ENCODE peak calls at places on chromosomes 2 and 18, in ten cellular contexts. M is K562, X is PC-9, T is dorsolateral prefrontal cortex, A is neural crest cell, K is natural killer cell, W is GM10248, R is adrenal gland, B is kidney epithelial cell, O is tibial artery. C is an unnamed sample.

GRCh38 chr2:86038291-86039081 is 67.2 kb downstream of the POLR1A start:
- DNase-seq in O (peak; percentile 64), K (peak; percentile 65), T (no peak), B (peak; percentile 91), W (no peak), M (no peak), A (no peak), X (no peak), R (no peak), C (peak; percentile 84)

GRCh38 chr2:43097650-43098049 is 128.8 kb downstream of the ZFP36L2 start:
- DNase-seq in R (no peak), X (no peak), T (no peak), B (no peak), K (no peak), W (no peak), O (no peak), A (no peak), M (no peak), C (no peak)

GRCh38 chr2:240469239-240469636 is 33.8 kb downstream of the GPC1 start:
- DNase-seq in A (peak; percentile 3), K (peak; percentile 11), R (peak; percentile 49), X (peak; percentile 15), M (no peak), O (no peak), B (no peak), W (no peak), T (no peak), C (no peak)

GRCh38 chr2:221318751-221319150 is 253.4 kb downstream of the EPHA4 start:
- DNase-seq in T (no peak), O (no peak), W (no peak), M (no peak), R (no peak), A (no peak), K (no peak), X (no peak), B (no peak), C (no peak)

GRCh38 chr18:12422936-12423335 is 15.2 kb downstream of the PRELID3A start:
- DNase-seq in T (peak; percentile 36), A (no peak), M (no peak), W (no peak), R (no peak), O (no peak), X (no peak), B (no peak), K (no peak), C (peak; percentile 38)

GRCh38 chr2:236265675-236266074 is 1.5 kb upstream of the ASB18 start:
- DNase-seq in O (no peak), A (no peak), B (no peak), T (no peak), R (no peak), X (no peak), W (no peak), K (no peak), M (no peak), C (no peak)

GRCh38 chr18:33440384-33441043 is at the start of gene CCDC178:
- DNase-seq in O (no peak), T (no peak), K (no peak), B (no peak), A (peak; percentile 57), W (peak; percentile 8), R (no peak), X (no peak), M (peak; percentile 19), C (no peak)

GRCh38 chr2:150060341-150060740 is 427.1 kb downstream of the RND3 start:
- DNase-seq in K (no peak), A (no peak), R (no peak), W (no peak), T (no peak), X (no peak), B (no peak), M (no peak), O (no peak), C (no peak)

GRCh38 chr2:46674451-46674850 is 195.1 kb downstream of the TMEM247 start:
- DNase-seq in O (no peak), B (no peak), T (no peak), X (no peak), A (no peak), W (no peak), R (no peak), K (no peak), M (no peak), C (no peak)

GRCh38 chr2:212914392-212914791 is 237.0 kb downstream of the IKZF2 start:
- DNase-seq in O (no peak), R (no peak), B (no peak), W (no peak), K (no peak), A (no peak), M (no peak), X (no peak), T (no peak), C (no peak)

GRCh38 chr2:217934321-217935131 is 68.3 kb downstream of the TNS1 start:
- DNase-seq in T (no peak), W (no peak), M (no peak), R (peak; percentile 86), K (no peak), X (no peak), O (peak; percentile 89), B (peak; percentile 91), A (no peak), C (peak; percentile 12)

GRCh38 chr2:176501652-176502051 is 232.4 kb downstream of the MTX2 start:
- DNase-seq in R (no peak), K (no peak), O (no peak), M (no peak), B (no peak), X (no peak), T (no peak), W (no peak), A (no peak), C (no peak)

GRCh38 chr2:31983762-31984467 is 26.9 kb downstream of the MEMO1 start:
- DNase-seq in M (no peak), R (no peak), X (no peak), B (no peak), O (no peak), W (no peak), A (no peak), K (no peak), T (no peak), C (no peak)

GRCh38 chr2:214232266-214232665 is 178.6 kb upstream of the VWC2L start:
- DNase-seq in A (no peak), M (no peak), X (no peak), W (no peak), R (no peak), T (no peak), B (no peak), O (no peak), K (no peak), C (no peak)

GRCh38 chr2:70939001-70939846 is 3.5 kb downstream of the ATP6V1B1 start:
- DNase-seq in B (no peak), X (no peak), K (peak; percentile 9), A (no peak), O (peak; percentile 48), R (no peak), T (no peak), W (no peak), M (no peak), C (no peak)

GRCh38 chr2:160380000-160380570 is 113.5 kb downstream of the RBMS1 start:
- DNase-seq in W (no peak), T (no peak), K (no peak), B (no peak), M (no peak), X (no peak), O (no peak), R (no peak), A (no peak), C (no peak)

GRCh38 chr2:106096446-106097369 is 97.4 kb downstream of the UXS1 start:
- DNase-seq in A (no peak), X (no peak), B (no peak), R (peak; percentile 46), O (no peak), W (no peak), M (no peak), K (no peak), T (no peak), C (peak; percentile 24)

GRCh38 chr2:228771306-228771705 is 499.8 kb downstream of the PID1 start:
- DNase-seq in M (no peak), X (no peak), A (no peak), W (no peak), K (no peak), T (no peak), R (no peak), O (no peak), B (no peak), C (no peak)

GRCh38 chr2:45637440-45637839 is 14.0 kb upstream of the PRKCE start:
- DNase-seq in A (no peak), K (no peak), O (no peak), B (peak; percentile 67), W (peak; percentile 35), M (no peak), T (no peak), R (no peak), X (no peak), C (peak; percentile 14)

GRCh38 chr2:104816146-104816545 is 37.8 kb upstream of the POU3F3 start:
- DNase-seq in X (no peak), B (no peak), K (no peak), M (no peak), O (no peak), A (no peak), W (no peak), T (no peak), R (no peak), C (no peak)
- TF ChIP-seq CTCF in X (no peak), B (no peak), K (no peak), M (no peak), O (no peak), A (no peak), W (no peak), T (no peak), R (no peak), C (no peak)

GRCh38 chr2:96408631-96409542 is 73.3 kb downstream of the NCAPH start:
- DNase-seq in O (no peak), R (peak; percentile 61), K (no peak), A (peak; percentile 24), T (peak; percentile 65), X (peak; percentile 40), W (no peak), B (peak; percentile 43), M (no peak), C (no peak)
- TF ChIP-seq CTCF in O (no peak), R (no peak), K (no peak), A (peak; percentile 34), T (peak; percentile 20), X (peak; percentile 46), W (peak; percentile 8), B (no peak), M (no peak), C (no peak)

GRCh38 chr2:232321156-232321816 is 57.3 kb upstream of the ALPP start:
- DNase-seq in R (no peak), X (no peak), M (no peak), B (no peak), A (no peak), W (no peak), O (peak; percentile 31), K (peak; percentile 15), T (no peak), C (peak; percentile 87)
- TF ChIP-seq CTCF in R (no peak), X (no peak), M (peak; percentile 36), B (no peak), A (peak; percentile 13), W (no peak), O (no peak), K (no peak), T (no peak), C (peak; percentile 40)

DNA sequence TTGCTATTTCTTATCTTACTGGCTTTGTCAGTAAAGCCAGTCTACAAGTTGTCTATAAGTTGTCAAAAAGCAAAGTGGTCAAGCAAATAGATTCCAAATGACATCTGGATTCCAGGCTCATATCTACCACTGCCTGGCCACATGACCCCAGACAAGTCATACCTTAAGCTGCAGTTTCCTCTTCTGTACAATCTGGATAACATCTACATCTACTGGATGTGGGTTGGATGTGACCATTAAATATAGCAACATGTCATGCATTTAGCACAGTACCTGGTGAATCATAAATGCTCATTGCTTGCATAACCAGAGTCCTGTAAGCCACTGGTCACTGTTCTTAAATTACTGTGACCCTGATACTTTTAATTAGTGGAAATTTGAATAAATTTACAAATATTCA is 16.8 kb downstream of the COBLL1 start:
- DNase-seq in A (no peak), W (no peak), O (no peak), R (no peak), T (no peak), X (no peak), B (no peak), M (no peak), K (no peak), C (no peak)
- TF ChIP-seq CTCF in A (no peak), W (no peak), O (no peak), R (no peak), T (no peak), X (no peak), B (no peak), M (no peak), K (no peak), C (no peak)